ENCODE peak calls at places on chromosomes 1 and 21, in five cellular contexts. X is astrocyte of the cerebellum; K is T-helper 17 cell; N is body of pancreas; Z is stimulated activated CD4-positive, alpha-beta T cell treated with anti-CD3 and anti-CD28 coated beads, Interleukin-4, amount 100 ng/mL, for 4 hours. G is an unnamed sample.
A peak's percentile ranks its signal among the peaks of the same experiment; 100 is the strongest.

GRCh38 chr1:63157085-63157484 is 165.3 kb upstream of the FOXD3 start:
- DNase-seq in X (no peak), K (no peak), N (no peak), Z (no peak), G (no peak)

GRCh38 chr1:181131255-181131901 is 42.9 kb downstream of the IER5 start:
- DNase-seq in X (no peak), K (no peak), N (no peak), Z (no peak), G (no peak)

GRCh38 chr1:172054172-172054571 is 212.9 kb downstream of the DNM3 start:
- DNase-seq in X (no peak), K (no peak), N (no peak), Z (no peak), G (no peak)

GRCh38 chr1:190277116-190277515 is 200.5 kb downstream of the BRINP3 start:
- DNase-seq in X (no peak), K (no peak), N (no peak), Z (no peak), G (no peak)

GRCh38 chr1:90835172-90835660 is 118.1 kb upstream of the BARHL2 start:
- DNase-seq in X (no peak), K (no peak), N (no peak), Z (no peak), G (no peak)

GRCh38 chr1:232630047-232630893 is at the start of gene SIPA1L2:
- DNase-seq in X (peak; percentile 65), K (peak; percentile 83), N (peak; percentile 92), Z (peak; percentile 82), G (peak; percentile 41)

GRCh38 chr1:185308126-185308525 is 8.9 kb downstream of the IVNS1ABP start:
- DNase-seq in X (no peak), K (no peak), N (no peak), Z (no peak), G (no peak)

GRCh38 chr1:3695326-3696217 is 43.3 kb downstream of the TP73 start:
- DNase-seq in X (no peak), K (peak; percentile 18), N (peak; percentile 47), Z (peak; percentile 5), G (no peak)

GRCh38 chr1:16075337-16076002 is 2.0 kb upstream of the FAM131C start:
- DNase-seq in X (no peak), K (no peak), N (no peak), Z (no peak), G (no peak)

GRCh38 chr1:52677407-52677806 is 20.7 kb downstream of the COA7 start:
- DNase-seq in X (no peak), K (no peak), N (peak; percentile 28), Z (no peak), G (no peak)

GRCh38 chr21:35291034-35291433 is 241.9 kb upstream of the RUNX1 start:
- DNase-seq in X (no peak), K (no peak), N (no peak), Z (no peak), G (no peak)

GRCh38 chr1:29823536-29823935 is 587.2 kb downstream of the PTPRU start:
- DNase-seq in X (no peak), K (no peak), N (no peak), Z (no peak), G (no peak)

GRCh38 chr1:44310006-44310405 is 45.1 kb downstream of the ERI3 start:
- DNase-seq in X (no peak), K (no peak), N (no peak), Z (no peak), G (no peak)

GRCh38 chr1:62637392-62638105 is 40.2 kb downstream of the ANGPTL3 start:
- DNase-seq in X (no peak), K (no peak), N (no peak), Z (no peak), G (no peak)

GRCh38 chr1:44523747-44524146 is 118.7 kb downstream of the RNF220 start:
- DNase-seq in X (no peak), K (no peak), N (no peak), Z (no peak), G (no peak)

GRCh38 chr1:70718086-70718630 is 307.1 kb downstream of the CTH start:
- DNase-seq in X (no peak), K (no peak), N (no peak), Z (no peak), G (no peak)

GRCh38 chr1:9257851-9258250 is 23.3 kb downstream of the H6PD start:
- DNase-seq in X (no peak), K (no peak), N (no peak), Z (no peak), G (no peak)

GRCh38 chr1:42756956-42757891 is 9.6 kb downstream of the P3H1 start:
- DNase-seq in X (peak; percentile 34), K (no peak), N (peak; percentile 43), Z (no peak), G (peak; percentile 39)

GRCh38 chr1:157284446-157284845 is 146.3 kb upstream of the ETV3 start:
- DNase-seq in X (no peak), K (no peak), N (no peak), Z (no peak), G (no peak)

GRCh38 chr21:29105218-29105617 is 25.2 kb upstream of the MAP3K7CL start:
- DNase-seq in X (no peak), K (no peak), N (no peak), Z (no peak), G (peak; percentile 43)

GRCh38 chr1:154445040-154445472 is 39.9 kb downstream of the IL6R start:
- DNase-seq in X (no peak), K (no peak), N (no peak), Z (no peak), G (peak; percentile 65)

GRCh38 chr1:24505816-24506215 is 3.2 kb downstream of the RCAN3 start:
- DNase-seq in X (no peak), K (no peak), N (no peak), Z (no peak), G (no peak)

GRCh38 chr1:27527857-27528700 is 38.1 kb upstream of the WASF2 start:
- DNase-seq in X (no peak), K (peak; percentile 64), N (peak; percentile 66), Z (peak; percentile 53), G (no peak)

GRCh38 chr1:207873055-207873890 is 37.7 kb downstream of the CD34 start:
- DNase-seq in X (no peak), K (no peak), N (no peak), Z (peak; percentile 10), G (no peak)

GRCh38 chr21:35475768-35476167 is 426.7 kb upstream of the RUNX1 start:
- DNase-seq in X (no peak), K (no peak), N (peak; percentile 8), Z (no peak), G (no peak)

G was measured in kidney epithelial cell.